ENCODE peak calls at places on chromosomes 7 and 10, in nine cellular contexts. F, M, E, P, W, N, A, O and K are unnamed samples.

GRCh38 chr7:137966636-137967142 is 35.2 kb downstream of the CREB3L2 start:
- DNase-seq in F (no peak), M (no peak), E (no peak), P (no peak), W (no peak), N (no peak), A (no peak), O (no peak), K (no peak)

GRCh38 chr7:47586925-47587324 is 5.0 kb upstream of the TNS3 start:
- DNase-seq in F (no peak), M (no peak), E (peak; percentile 28), P (no peak), W (no peak), N (no peak), A (no peak), O (no peak), K (no peak)

GRCh38 chr7:158582089-158582456 is 5.5 kb downstream of the PTPRN2 start:
- DNase-seq in F (no peak), M (no peak), E (no peak), P (no peak), W (no peak), N (no peak), A (no peak), O (no peak), K (no peak)

GRCh38 chr10:29883231-29883630 is 176.2 kb downstream of the JCAD start:
- DNase-seq in F (no peak), M (no peak), E (no peak), P (no peak), W (no peak), N (no peak), A (no peak), O (no peak), K (no peak)

GRCh38 chr7:73536479-73536878 is 14.4 kb upstream of the BAZ1B start:
- DNase-seq in F (no peak), M (no peak), E (no peak), P (no peak), W (no peak), N (no peak), A (no peak), O (no peak), K (peak; percentile 5)

GRCh38 chr7:102122026-102122425 is 164.6 kb upstream of the SH2B2 start:
- DNase-seq in F (no peak), M (peak; percentile 40), E (no peak), P (no peak), W (no peak), N (peak; percentile 49), A (peak; percentile 75), O (no peak), K (no peak)

GRCh38 chr7:101303102-101303701 is 18.4 kb downstream of the IFT22 start:
- DNase-seq in F (no peak), M (no peak), E (peak; percentile 66), P (no peak), W (no peak), N (no peak), A (no peak), O (no peak), K (no peak)

GRCh38 chr10:60570941-60571340 is 181.3 kb upstream of the ANK3 start:
- DNase-seq in F (no peak), M (no peak), E (no peak), P (no peak), W (no peak), N (no peak), A (no peak), O (no peak), K (no peak)

GRCh38 chr10:46234026-46234425 is 52.8 kb upstream of the ANTXRL start:
- DNase-seq in F (no peak), M (no peak), E (no peak), P (no peak), W (peak; percentile 72), N (no peak), A (no peak), O (no peak), K (no peak)

GRCh38 chr10:62744136-62744535 is 60.4 kb upstream of the ADO start:
- DNase-seq in F (no peak), M (no peak), E (no peak), P (no peak), W (no peak), N (no peak), A (no peak), O (no peak), K (no peak)

DNA sequence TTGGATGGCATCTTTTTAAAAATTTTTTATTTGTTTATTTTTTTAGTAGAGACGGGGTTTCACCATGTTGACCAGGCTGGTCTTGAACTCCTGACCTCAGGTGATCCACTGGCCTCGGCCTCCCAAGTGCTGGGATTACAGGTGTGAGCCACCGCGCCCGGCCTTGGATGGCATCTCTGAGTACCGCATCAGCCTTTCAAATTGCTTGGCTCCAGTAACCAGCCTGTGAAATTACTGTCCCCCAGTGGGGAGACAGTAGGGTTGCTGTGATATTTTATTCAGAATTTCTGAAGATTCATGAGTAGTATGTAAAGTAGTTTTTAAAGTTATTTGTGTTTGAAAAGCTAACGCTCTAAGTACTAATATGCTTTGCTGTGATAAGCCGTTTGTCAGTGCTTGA is 1.2 kb downstream of the NUB1 start:
- DNase-seq in F (no peak), M (no peak), E (no peak), P (no peak), W (peak; percentile 23), N (no peak), A (no peak), O (no peak), K (no peak)
- TF ChIP-seq CTCF in F (no peak), M (no peak), E (no peak), P (no peak), W (no peak), N (no peak), A (no peak), O (no peak), K (no peak)

GRCh38 chr10:122713091-122713885 is 13.6 kb upstream of the C10orf120 start:
- DNase-seq in F (no peak), M (no peak), E (no peak), P (no peak), W (no peak), N (no peak), A (peak; percentile 74), O (no peak), K (no peak)

GRCh38 chr10:122707535-122707934 is 7.9 kb upstream of the C10orf120 start:
- DNase-seq in F (no peak), M (peak; percentile 38), E (no peak), P (no peak), W (no peak), N (no peak), A (no peak), O (no peak), K (no peak)

GRCh38 chr10:122706947-122707346 is 7.3 kb upstream of the C10orf120 start:
- DNase-seq in F (no peak), M (no peak), E (no peak), P (no peak), W (no peak), N (no peak), A (no peak), O (no peak), K (no peak)

GRCh38 chr10:122710576-122710975 is 10.9 kb upstream of the C10orf120 start:
- DNase-seq in F (no peak), M (no peak), E (no peak), P (no peak), W (no peak), N (no peak), A (no peak), O (no peak), K (no peak)

DNA sequence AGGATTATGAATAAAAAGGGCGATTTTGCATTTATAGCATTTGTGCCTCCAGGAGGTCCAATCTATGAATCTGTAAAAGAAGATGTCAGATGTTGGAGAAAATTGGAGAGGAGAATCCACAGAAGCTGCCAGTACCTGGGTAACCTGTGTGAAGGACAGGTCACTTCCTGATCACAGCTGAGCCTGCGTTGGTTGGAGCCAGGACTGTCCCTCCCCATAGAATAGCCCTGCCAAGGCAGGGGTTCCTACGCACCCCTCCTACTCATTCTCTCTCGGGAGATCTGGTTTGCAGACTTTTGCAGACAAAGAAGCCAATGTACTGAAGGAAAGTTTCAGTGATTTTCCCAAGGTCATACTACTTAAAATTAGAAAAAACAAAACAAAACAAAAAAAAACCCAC is 10.3 kb upstream of the C10orf120 start:
- DNase-seq in F (no peak), M (no peak), E (no peak), P (no peak), W (no peak), N (no peak), A (no peak), O (no peak), K (no peak)
- TF ChIP-seq CTCF in F (no peak), M (no peak), E (no peak), P (no peak), W (no peak), N (no peak), A (no peak), O (no peak), K (no peak)

GRCh38 chr7:14420768-14421167 is 431.3 kb upstream of the ETV1 start:
- DNase-seq in F (no peak), M (no peak), E (peak; percentile 17), P (no peak), W (no peak), N (no peak), A (no peak), O (no peak), K (no peak)

GRCh38 chr7:14425559-14425958 is 436.1 kb upstream of the ETV1 start:
- DNase-seq in F (no peak), M (no peak), E (no peak), P (no peak), W (no peak), N (no peak), A (no peak), O (no peak), K (no peak)

GRCh38 chr7:14419554-14419953 is 430.1 kb upstream of the ETV1 start:
- DNase-seq in F (no peak), M (no peak), E (no peak), P (no peak), W (no peak), N (no peak), A (no peak), O (no peak), K (no peak)

DNA sequence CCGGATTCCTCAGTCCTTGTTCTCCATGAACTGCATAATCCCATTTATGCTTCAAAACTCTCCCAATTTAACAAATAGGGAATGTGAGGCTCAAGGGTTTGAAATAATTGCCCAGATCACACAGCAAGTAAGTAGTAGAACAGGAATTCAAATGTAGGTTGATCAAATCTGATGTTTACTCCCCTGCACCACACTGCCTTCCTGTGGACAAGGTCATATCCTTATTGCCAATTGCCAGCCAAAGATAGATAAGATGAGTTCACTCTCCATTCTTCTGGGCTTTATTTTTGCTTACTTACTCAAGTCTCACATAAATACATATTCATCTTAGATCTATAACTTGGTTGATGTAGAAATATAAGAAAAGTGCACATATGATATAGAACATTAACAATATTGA is 435.2 kb upstream of the ETV1 start:
- DNase-seq in F (no peak), M (no peak), E (no peak), P (no peak), W (no peak), N (no peak), A (no peak), O (no peak), K (no peak)
- TF ChIP-seq CTCF in F (no peak), M (no peak), E (peak; percentile 58), P (no peak), W (no peak), N (no peak), A (no peak), O (no peak), K (no peak)

DNA sequence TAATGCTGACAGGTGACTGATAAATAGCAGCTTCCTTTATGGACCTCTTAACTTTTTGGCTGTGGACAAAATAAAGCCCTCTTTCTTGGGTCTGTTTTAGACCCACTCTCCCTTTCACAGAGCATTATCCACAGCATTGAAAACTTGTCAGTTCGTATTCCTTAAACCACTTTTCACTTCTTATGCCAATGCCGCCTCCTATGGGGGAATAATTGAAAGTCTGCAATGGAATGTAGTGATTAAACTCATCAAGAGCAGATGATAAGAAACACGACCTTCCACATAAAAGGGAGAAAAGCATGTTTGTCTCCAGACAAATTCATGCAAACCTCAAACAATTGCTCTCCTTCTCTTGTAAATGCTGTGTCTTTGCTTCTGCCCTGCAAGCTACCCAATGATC is 153.4 kb downstream of the SORCS1 start:
- DNase-seq in F (no peak), M (no peak), E (peak; percentile 63), P (no peak), W (no peak), N (no peak), A (no peak), O (no peak), K (no peak)
- TF ChIP-seq CTCF in F (no peak), M (no peak), E (peak; percentile 65), P (no peak), W (no peak), N (no peak), A (no peak), O (no peak), K (peak; percentile 25)